ENCODE peak calls at places on chromosomes 5 and 9, in ten cellular contexts. M, Y, B, S, N, F, W, E, O and Q are unnamed samples.

GRCh38 chr5:171427318-171428167 is 8.1 kb downstream of the FGF18 start:
- DNase-seq in M (no peak), Y (no peak), B (peak; percentile 59), S (peak; percentile 11), N (no peak), F (no peak), W (peak; percentile 34), E (no peak), O (no peak), Q (no peak)

GRCh38 chr5:179192185-179192890 is 132.2 kb downstream of the ZNF354C start:
- DNase-seq in M (no peak), Y (no peak), B (peak; percentile 49), S (no peak), N (no peak), F (no peak), W (peak; percentile 26), E (no peak), O (no peak), Q (no peak)

GRCh38 chr5:2166979-2167377 is 284.3 kb upstream of the IRX4 start:
- DNase-seq in M (no peak), Y (no peak), B (no peak), S (no peak), N (no peak), F (no peak), W (peak; percentile 40), E (no peak), O (no peak), Q (no peak)

GRCh38 chr5:146042628-146043279 is 62.6 kb downstream of the PLAC8L1 start:
- DNase-seq in M (no peak), Y (no peak), B (no peak), S (no peak), N (no peak), F (no peak), W (no peak), E (no peak), O (peak; percentile 37), Q (no peak)

GRCh38 chr5:160342413-160342941 is 27.9 kb downstream of the C1QTNF2 start:
- DNase-seq in M (no peak), Y (peak; percentile 40), B (peak; percentile 60), S (no peak), N (no peak), F (no peak), W (no peak), E (no peak), O (no peak), Q (peak; percentile 70)

GRCh38 chr9:37967272-37967581 is 63.3 kb upstream of the SLC25A51 start:
- DNase-seq in M (no peak), Y (no peak), B (no peak), S (no peak), N (no peak), F (no peak), W (no peak), E (no peak), O (no peak), Q (no peak)

GRCh38 chr5:41176952-41177351 is 36.4 kb downstream of the C6 start:
- DNase-seq in M (no peak), Y (no peak), B (no peak), S (no peak), N (no peak), F (no peak), W (no peak), E (no peak), O (no peak), Q (no peak)

GRCh38 chr5:108884736-108885135 is 137.0 kb downstream of the FER start:
- DNase-seq in M (no peak), Y (no peak), B (no peak), S (no peak), N (no peak), F (no peak), W (no peak), E (no peak), O (no peak), Q (no peak)

GRCh38 chr5:9431496-9432258 is 114.2 kb downstream of the SEMA5A start:
- DNase-seq in M (no peak), Y (no peak), B (no peak), S (no peak), N (no peak), F (no peak), W (no peak), E (no peak), O (no peak), Q (no peak)

GRCh38 chr5:446864-447263 is 3.9 kb downstream of the EXOC3 start:
- DNase-seq in M (no peak), Y (no peak), B (peak; percentile 46), S (no peak), N (no peak), F (no peak), W (peak; percentile 41), E (no peak), O (peak; percentile 5), Q (no peak)

DNA sequence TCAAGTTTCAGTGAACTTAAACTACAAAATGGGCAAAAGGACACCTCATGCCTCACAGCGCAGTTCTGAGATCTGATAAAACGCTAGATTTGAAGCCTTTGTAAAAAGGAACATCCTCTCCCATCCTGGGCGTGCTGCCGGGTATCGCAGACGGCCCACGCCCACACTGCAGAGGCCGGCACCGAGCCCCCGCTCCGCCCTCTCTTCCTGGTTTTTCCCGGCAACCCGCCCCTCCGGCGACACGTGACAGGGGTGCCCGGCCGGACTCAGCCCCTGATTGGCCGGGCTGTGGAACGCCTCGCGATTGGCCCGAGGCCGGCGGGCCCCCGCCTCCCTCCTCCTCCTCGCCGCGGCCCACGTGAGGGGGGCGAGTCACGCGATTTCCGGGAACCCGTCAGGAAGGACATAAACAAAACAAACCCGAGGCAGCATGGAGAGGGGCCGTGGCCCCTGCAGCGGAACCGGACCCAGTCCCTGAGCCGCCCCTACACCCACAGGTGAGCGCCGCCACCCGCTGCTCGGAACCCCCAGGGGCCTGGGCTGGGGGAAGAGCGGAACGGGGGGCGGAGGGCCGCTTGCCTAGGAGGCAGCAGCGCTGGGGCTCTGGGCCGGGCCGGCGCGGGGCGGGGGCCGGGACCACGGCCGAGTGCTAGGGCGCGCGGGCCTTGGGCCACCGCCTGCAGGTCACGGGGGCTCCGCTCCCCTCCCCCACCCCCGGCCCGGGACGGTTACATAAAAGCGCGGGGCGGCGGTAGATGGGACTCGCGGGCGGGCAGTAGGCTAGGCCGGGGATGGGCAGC is at the start of gene CREBRF:
- DNase-seq in M (peak; percentile 96), Y (peak; percentile 97), B (peak; percentile 99), S (peak; percentile 98), N (peak; percentile 73), F (peak; percentile 99), W (peak; percentile 99), E (peak; percentile 83), O (peak; percentile 98), Q (peak; percentile 99)
- TF ChIP-seq POLR2A in M (peak; percentile 56), Y (peak; percentile 42), B (no peak), S (peak; percentile 65), N (no peak), F (peak; percentile 73), W (peak; percentile 72), E (peak; percentile 73), O (peak; percentile 60), Q (peak; percentile 22)

GRCh38 chr9:35738924-35739323 is 6.5 kb downstream of the CREB3 start:
- DNase-seq in M (no peak), Y (no peak), B (peak; percentile 58), S (no peak), N (no peak), F (no peak), W (peak; percentile 40), E (no peak), O (no peak), Q (no peak)

GRCh38 chr9:35734096-35734495 is 1.6 kb downstream of the CREB3 start:
- DNase-seq in M (no peak), Y (no peak), B (no peak), S (no peak), N (no peak), F (no peak), W (no peak), E (no peak), O (no peak), Q (no peak)

GRCh38 chr9:35736201-35736633 is 3.8 kb downstream of the CREB3 start:
- DNase-seq in M (peak; percentile 71), Y (peak; percentile 59), B (peak; percentile 83), S (no peak), N (no peak), F (no peak), W (no peak), E (no peak), O (peak; percentile 76), Q (peak; percentile 80)

GRCh38 chr9:35738186-35738585 is 5.7 kb downstream of the CREB3 start:
- DNase-seq in M (no peak), Y (no peak), B (peak; percentile 36), S (no peak), N (no peak), F (no peak), W (peak; percentile 38), E (no peak), O (no peak), Q (no peak)

GRCh38 chr9:35737143-35737542 is 4.7 kb downstream of the CREB3 start:
- DNase-seq in M (no peak), Y (no peak), B (no peak), S (no peak), N (no peak), F (no peak), W (no peak), E (no peak), O (no peak), Q (no peak)
- H3K27ac ChIP-seq in M (no peak overlapping the region), Y (no peak overlapping the region), B (no peak overlapping the region), S (no peak overlapping the region), N (no peak overlapping the region), F (no peak overlapping the region), W (no peak overlapping the region), E (no peak overlapping the region), O (no peak overlapping the region), Q (no peak overlapping the region)

GRCh38 chr5:7902993-7903625 is 34.2 kb downstream of the MTRR start:
- DNase-seq in M (no peak), Y (no peak), B (no peak), S (no peak), N (no peak), F (no peak), W (no peak), E (no peak), O (no peak), Q (no peak)
- H3K36me3 ChIP-seq in M (no peaks in the 10 kb centered on the region), Y (no peaks in the 10 kb centered on the region), B (peaks cover 27% of the 10 kb centered on the region), S (no peaks in the 10 kb centered on the region), N (peaks cover 3% of the 10 kb centered on the region), F (peaks cover 19% of the 10 kb centered on the region), W (peaks cover 62% of the 10 kb centered on the region), E (peaks cover 35% of the 10 kb centered on the region), O (peaks cover 31% of the 10 kb centered on the region), Q (no peaks in the 10 kb centered on the region)

DNA sequence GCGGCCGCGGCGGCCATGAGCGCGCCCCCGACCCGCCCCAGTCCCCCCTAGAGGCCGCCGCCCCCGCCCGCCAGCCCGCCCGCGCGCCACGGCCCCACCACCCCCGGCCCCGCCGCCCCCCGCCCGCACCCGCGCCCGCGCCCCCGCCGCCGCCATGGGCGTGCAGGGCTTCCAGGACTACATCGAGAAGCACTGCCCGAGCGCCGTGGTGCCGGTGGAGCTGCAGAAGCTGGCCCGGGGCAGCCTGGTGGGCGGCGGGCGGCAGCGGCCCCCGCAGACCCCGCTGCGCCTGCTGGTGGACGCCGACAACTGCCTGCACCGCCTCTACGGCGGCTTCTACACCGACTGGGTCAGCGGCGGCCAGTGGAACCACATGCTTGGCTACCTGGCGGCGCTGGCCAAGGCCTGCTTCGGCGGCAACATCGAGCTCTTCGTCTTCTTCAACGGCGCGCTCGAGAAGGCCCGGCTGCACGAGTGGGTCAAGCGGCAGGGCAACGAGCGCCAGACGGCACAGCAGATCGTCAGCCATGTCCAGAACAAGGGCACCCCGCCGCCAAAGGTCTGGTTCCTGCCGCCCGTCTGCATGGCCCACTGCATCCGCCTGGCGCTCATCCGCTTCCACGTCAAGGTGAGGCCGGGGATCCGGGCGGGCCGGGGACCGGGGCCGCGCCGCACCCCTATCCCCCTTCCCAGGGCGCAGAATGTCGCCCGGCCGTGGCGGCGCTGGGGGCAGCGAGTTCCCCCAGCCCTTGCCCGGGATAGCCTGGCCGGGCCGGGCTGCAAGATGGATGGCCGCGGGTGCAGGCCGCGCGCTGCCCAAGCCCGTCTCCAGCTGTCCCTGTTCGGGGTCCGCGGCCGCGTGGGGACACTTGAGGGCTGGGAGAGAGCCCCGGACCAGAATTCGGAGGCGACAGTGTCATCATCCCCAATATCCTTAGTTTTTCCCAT is 551 bp downstream of the FAM120A start:
- DNase-seq in M (peak; percentile 63), Y (peak; percentile 52), B (peak; percentile 78), S (peak; percentile 46), N (no peak), F (no peak), W (peak; percentile 77), E (no peak), O (peak; percentile 58), Q (peak; percentile 66)
- TF ChIP-seq POLR2A in M (peak; percentile 59), Y (no peak), B (no peak), S (no peak), N (no peak), F (no peak), W (no peak), E (peak; percentile 60), O (peak; percentile 25), Q (no peak)